ENCODE peak calls at places on chromosome 5, in eight cellular contexts. R is cardiac muscle cell; H is IMR-90; Q is substantia nigra; N is CD8-positive, alpha-beta memory T cell; I is tibial nerve; P is RWPE2; M is psoas muscle. W is an unnamed sample.

GRCh38 chr5:73596705-73597328 is 29.2 kb upstream of the ARHGEF28 start:
- DNase-seq in Q (no peak), P (no peak), H (peak), R (peak), I (peak), M (no peak), N (no peak), W (no peak)

GRCh38 chr5:34833991-34834793 is 4.8 kb upstream of the TTC23L start:
- DNase-seq in P (no peak), I (no peak), R (no peak), Q (no peak), N (no peak), M (no peak), H (no peak), W (no peak)

GRCh38 chr5:42614509-42614908 is 142.1 kb upstream of the CCDC152 start:
- DNase-seq in M (no peak), I (no peak), Q (no peak), N (no peak), R (no peak), H (peak), P (no peak), W (no peak)

GRCh38 chr5:142678615-142679014 is 7.3 kb downstream of the FGF1 start:
- DNase-seq in I (no peak), P (no peak), M (no peak), N (no peak), Q (peak), H (no peak), R (peak), W (no peak)

GRCh38 chr5:58482536-58482935 is 8.7 kb upstream of the GAPT start:
- DNase-seq in I (no peak), N (no peak), M (no peak), P (no peak), R (no peak), H (no peak), Q (no peak), W (no peak)

GRCh38 chr5:132486318-132487094 is 4.1 kb downstream of the IRF1 start:
- DNase-seq in Q (no peak), R (no peak), M (no peak), P (peak), I (no peak), H (no peak), N (no peak), W (no peak)

GRCh38 chr5:81800797-81801196 is 49.9 kb upstream of the SSBP2 start:
- DNase-seq in R (no peak), P (no peak), N (no peak), Q (no peak), H (no peak), M (no peak), I (no peak), W (no peak)

GRCh38 chr5:151660616-151661015 is 26.1 kb downstream of the SPARC start:
- DNase-seq in H (peak), R (no peak), Q (no peak), P (no peak), I (no peak), M (no peak), N (no peak), W (no peak)

GRCh38 chr5:150350524-150351344 is 6.8 kb upstream of the TCOF1 start:
- DNase-seq in Q (peak), H (peak), P (peak), M (peak), N (peak), I (peak), R (peak), W (no peak)

GRCh38 chr5:32444191-32444945 is at the start of gene ZFR:
- DNase-seq in Q (peak), N (peak), I (peak), R (peak), H (peak), P (peak), M (peak), W (peak)

GRCh38 chr5:134982230-134982629 is 14.5 kb downstream of the CATSPER3 start:
- DNase-seq in H (no peak), N (no peak), P (no peak), M (no peak), Q (no peak), R (no peak), I (no peak), W (no peak)

GRCh38 chr5:72114629-72115028 is 7.4 kb downstream of the MAP1B start:
- DNase-seq in P (no peak), H (no peak), I (no peak), R (no peak), Q (no peak), M (no peak), N (no peak), W (no peak)

GRCh38 chr5:51242453-51242852 is 140.8 kb upstream of the ISL1 start:
- DNase-seq in M (no peak), Q (no peak), P (no peak), H (no peak), I (no peak), R (no peak), N (no peak), W (no peak)

GRCh38 chr5:158988987-158989624 is 110.6 kb downstream of the EBF1 start:
- DNase-seq in Q (no peak), P (no peak), I (no peak), M (no peak), N (no peak), R (no peak), H (no peak), W (no peak)

GRCh38 chr5:72377920-72378635 is 57.9 kb downstream of the PTCD2 start:
- DNase-seq in P (no peak), I (peak), R (no peak), H (no peak), M (peak), N (no peak), Q (no peak), W (no peak)

GRCh38 chr5:173707392-173707791 is 90.9 kb upstream of the BOD1 start:
- DNase-seq in N (no peak), M (peak), R (no peak), Q (peak), P (no peak), H (peak), I (peak), W (no peak)

GRCh38 chr5:10601246-10602030 is 37.6 kb downstream of the ANKRD33B start:
- DNase-seq in P (peak), R (peak), H (peak), N (no peak), Q (peak), M (peak), I (peak), W (peak)

GRCh38 chr5:146510528-146510927 is 5.5 kb downstream of the GPR151 start:
- DNase-seq in H (peak), N (no peak), R (no peak), I (no peak), P (no peak), Q (no peak), M (no peak), W (no peak)

GRCh38 chr5:66769839-66770617 is 173.8 kb downstream of the MAST4 start:
- DNase-seq in P (no peak), R (no peak), N (no peak), H (no peak), Q (peak), M (no peak), I (no peak), W (no peak)

GRCh38 chr5:123937230-123937629 is 425.3 kb downstream of the CSNK1G3 start:
- DNase-seq in R (peak), P (no peak), N (no peak), H (peak), Q (no peak), I (no peak), M (no peak), W (no peak)

GRCh38 chr5:136538534-136538933 is 173.2 kb upstream of the TRPC7 start:
- DNase-seq in I (no peak), N (no peak), Q (no peak), R (no peak), P (no peak), H (no peak), M (no peak), W (no peak)

DNA sequence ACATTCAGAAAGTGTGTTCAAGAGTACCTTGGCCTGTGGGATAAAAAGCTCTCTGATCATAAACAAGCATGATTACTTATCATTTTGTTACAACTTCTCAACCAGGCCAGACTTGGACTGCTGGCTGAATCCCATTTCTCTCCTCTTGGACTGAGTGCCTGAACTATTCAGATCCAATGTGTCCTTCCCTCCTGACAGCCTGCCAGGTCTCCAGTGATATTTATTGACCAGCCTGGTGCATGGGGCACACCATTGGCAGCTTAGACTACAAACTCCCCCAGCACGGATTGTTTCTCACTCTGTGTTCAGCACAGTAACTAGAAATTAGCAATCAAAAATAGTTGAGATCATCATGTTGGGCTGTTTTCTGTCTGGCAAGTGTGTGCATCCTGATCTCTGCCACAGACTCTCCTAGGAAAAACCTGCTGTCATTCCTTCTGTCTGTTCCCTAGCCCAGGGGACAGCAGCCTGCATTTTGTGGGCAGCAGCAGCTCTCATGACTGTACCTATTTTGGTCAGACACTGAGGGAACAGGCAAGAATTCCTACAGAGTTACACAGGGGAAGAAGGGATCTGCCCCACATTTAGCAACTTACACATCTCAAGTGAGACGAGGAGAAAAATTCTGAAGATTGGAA is 348.1 kb downstream of the ADAMTS6 start:
- DNase-seq in I (no peak), R (no peak), H (no peak), M (no peak), N (no peak), P (no peak), Q (no peak), W (no peak)
- H3K27ac ChIP-seq in I (no peak), R (no peak), H (no peak), M (no peak), N (no peak), P (no peak), Q (no peak), W (no peak)

GRCh38 chr5:177539411-177539810 is 15.0 kb downstream of the FAM193B start:
- DNase-seq in N (no peak), I (peak), P (no peak), M (no peak), H (peak), Q (no peak), R (no peak), W (no peak)
- H3K27ac ChIP-seq in N (no peak), I (peak), P (no peak), M (peak), H (no peak), Q (no peak), R (peak), W (peak)

GRCh38 chr5:138330813-138331448 is 673 bp downstream of the CDC25C start:
- DNase-seq in H (no peak), Q (no peak), P (no peak), R (no peak), I (no peak), N (no peak), M (no peak), W (no peak)
- H3K27ac ChIP-seq in H (peak), Q (no peak), P (peak), R (peak), I (no peak), N (peak), M (no peak), W (no peak)

GRCh38 chr5:56589486-56589870 is 225.9 kb upstream of the MAP3K1 start:
- DNase-seq in M (no peak), Q (no peak), R (no peak), N (no peak), I (no peak), H (no peak), P (no peak), W (no peak)
- H3K27ac ChIP-seq in M (peak), Q (no peak), R (no peak), N (peak), I (peak), H (no peak), P (no peak), W (no peak)

GRCh38 chr5:31172881-31173280 is 20.6 kb upstream of the CDH6 start:
- DNase-seq in Q (no peak), R (no peak), M (no peak), P (no peak), H (no peak), I (no peak), N (no peak), W (no peak)

GRCh38 chr5:31173621-31174020 is 19.9 kb upstream of the CDH6 start:
- DNase-seq in H (no peak), I (no peak), P (no peak), Q (no peak), M (no peak), R (no peak), N (no peak), W (no peak)
- H3K27ac ChIP-seq in H (no peak), I (no peak), P (no peak), Q (no peak), M (no peak), R (no peak), N (no peak), W (no peak)

W was measured in left lung.